ENCODE peak calls at places on chromosomes 13 and 19, in nine cellular contexts. C is activated T-cell treated with anti-CD3 and anti-CD28 coated beads for 4 hours; K is A172; S is activated CD8-positive, alpha-beta memory T cell treated with anti-CD3 and anti-CD28 coated beads, Interleukin-2, amount 50 U/mL, for 4 hours; T is stimulated activated CD4-positive, alpha-beta T cell treated with anti-CD3 and anti-CD28 coated beads, Interleukin-4, amount 100 ng/mL, for 1 hour; B is AG04450; Y is CD4-positive, CD25-positive, alpha-beta regulatory T cell; Q is osteoblast; G is brain pericyte. A is an unnamed sample.

GRCh38 chr13:38888309-38888708 is 102.3 kb downstream of the STOML3 start:
- DNase-seq in K (no peak), B (no peak), T (no peak), G (no peak), Q (no peak), C (no peak), Y (no peak), S (no peak), A (no peak)

GRCh38 chr13:64928704-64929499 is 2301.2 kb downstream of the PCDH9 start:
- DNase-seq in Q (no peak), C (no peak), T (no peak), K (peak; percentile 75), B (peak; percentile 27), S (no peak), G (no peak), Y (no peak), A (no peak)

GRCh38 chr19:2207008-2207407 is 29.1 kb downstream of the PLEKHJ1 start:
- DNase-seq in T (no peak), S (no peak), G (no peak), K (no peak), B (no peak), Q (no peak), C (no peak), Y (no peak), A (no peak)

GRCh38 chr19:10961073-10961762 is 388 bp downstream of the SMARCA4 start:
- DNase-seq in K (no peak), Y (no peak), T (no peak), G (no peak), B (no peak), C (no peak), S (no peak), Q (peak; percentile 82), A (peak; percentile 55)

GRCh38 chr13:92976657-92977056 is 249.9 kb upstream of the GPC6 start:
- DNase-seq in C (no peak), T (no peak), B (no peak), Q (no peak), Y (no peak), G (no peak), S (no peak), K (no peak), A (no peak)

GRCh38 chr19:1862068-1862423 is 1.3 kb downstream of the KLF16 start:
- DNase-seq in Q (peak; percentile 95), T (no peak), G (no peak), B (no peak), C (no peak), S (no peak), K (no peak), Y (no peak), A (peak; percentile 54)

GRCh38 chr13:79807554-79807953 is 326.6 kb downstream of the NDFIP2 start:
- DNase-seq in K (no peak), G (no peak), C (no peak), Y (no peak), S (no peak), B (no peak), Q (no peak), T (no peak), A (no peak)

GRCh38 chr13:40432018-40432978 is 234.1 kb downstream of the FOXO1 start:
- DNase-seq in T (no peak), G (no peak), S (no peak), K (no peak), Y (no peak), C (no peak), B (no peak), Q (no peak), A (no peak)

GRCh38 chr19:18425515-18426415 is 6.6 kb downstream of the SSBP4 start:
- DNase-seq in T (no peak), Q (peak; percentile 100), S (no peak), Y (no peak), C (no peak), B (no peak), K (peak; percentile 76), G (no peak), A (peak; percentile 59)

GRCh38 chr19:44653977-44654784 is 10.5 kb downstream of the PVR start:
- DNase-seq in B (no peak), C (peak; percentile 56), Q (no peak), S (peak; percentile 62), Y (peak; percentile 35), K (peak; percentile 73), T (peak; percentile 69), G (no peak), A (peak; percentile 85)

GRCh38 chr13:64855506-64855905 is 2374.6 kb downstream of the PCDH9 start:
- DNase-seq in T (no peak), K (peak; percentile 0), Q (no peak), S (no peak), B (no peak), Y (no peak), C (no peak), G (peak; percentile 2), A (no peak)

GRCh38 chr19:5051619-5052018 is 82.7 kb downstream of the KDM4B start:
- DNase-seq in K (no peak), T (no peak), C (no peak), S (no peak), G (no peak), Y (no peak), Q (no peak), B (no peak), A (no peak)

GRCh38 chr13:40389081-40389641 is 277.3 kb downstream of the FOXO1 start:
- DNase-seq in C (peak; percentile 26), K (no peak), S (peak; percentile 41), G (no peak), Y (peak; percentile 12), B (no peak), Q (no peak), T (peak; percentile 30), A (no peak)

GRCh38 chr19:38743394-38744297 is 628 bp downstream of the CAPN12 start:
- DNase-seq in S (no peak), Y (no peak), K (no peak), T (no peak), G (no peak), B (no peak), C (no peak), Q (peak; percentile 60), A (no peak)

GRCh38 chr19:35120492-35120891 is 4.9 kb downstream of the FXYD3 start:
- DNase-seq in G (no peak), C (no peak), T (no peak), S (no peak), B (no peak), Q (peak; percentile 96), K (peak; percentile 76), Y (no peak), A (no peak)

GRCh38 chr19:10677796-10678195 is 23.4 kb upstream of the QTRT1 start:
- DNase-seq in Y (no peak), B (no peak), T (no peak), S (no peak), K (no peak), C (no peak), Q (peak; percentile 43), G (no peak), A (no peak)

GRCh38 chr19:47330466-47330869 is 1.5 kb upstream of the C5AR2 start:
- DNase-seq in Q (peak; percentile 89), C (no peak), Y (no peak), S (no peak), B (peak; percentile 30), K (no peak), G (peak; percentile 57), T (no peak), A (no peak)

GRCh38 chr13:110023729-110024645 is 237.6 kb upstream of the IRS2 start:
- DNase-seq in T (no peak), S (no peak), B (no peak), K (no peak), Y (no peak), G (peak; percentile 21), C (no peak), Q (peak; percentile 49), A (no peak)

GRCh38 chr19:1531587-1531986 is 7.7 kb downstream of the PLK5 start:
- DNase-seq in Q (peak; percentile 81), K (no peak), C (no peak), Y (no peak), B (no peak), G (no peak), S (no peak), T (no peak), A (no peak)

GRCh38 chr19:2179095-2179494 is 15.4 kb downstream of the DOT1L start:
- DNase-seq in K (no peak), Y (no peak), T (no peak), G (no peak), B (no peak), Q (peak; percentile 37), S (no peak), C (no peak), A (no peak)

GRCh38 chr13:89673789-89674311 is 1673.6 kb upstream of the MIR17HG start:
- DNase-seq in S (no peak), K (no peak), Y (no peak), B (no peak), Q (no peak), T (no peak), C (no peak), G (no peak), A (no peak)

GRCh38 chr13:40406405-40407138 is 259.9 kb downstream of the FOXO1 start:
- DNase-seq in Y (no peak), S (no peak), B (peak; percentile 30), G (no peak), Q (peak; percentile 52), C (no peak), T (no peak), K (peak; percentile 84), A (no peak)

GRCh38 chr13:52847322-52847681 is 1.1 kb downstream of the PCDH8 start:
- DNase-seq in T (no peak), S (no peak), Y (no peak), Q (no peak), G (no peak), C (no peak), B (no peak), K (no peak), A (no peak)

GRCh38 chr13:37014609-37015008 is 14.0 kb downstream of the EXOSC8 start:
- DNase-seq in G (no peak), Q (no peak), S (no peak), K (no peak), B (peak; percentile 6), C (no peak), T (no peak), Y (no peak), A (no peak)

GRCh38 chr19:54873990-54874389 is at the start of gene FCAR:
- DNase-seq in Q (no peak), S (no peak), K (no peak), G (no peak), T (no peak), B (no peak), Y (no peak), C (no peak), A (no peak)

GRCh38 chr13:62168891-62169290 is 753.2 kb upstream of the PCDH20 start:
- DNase-seq in K (no peak), C (no peak), G (no peak), Q (no peak), T (no peak), B (no peak), S (no peak), Y (no peak), A (no peak)

GRCh38 chr13:94031609-94032008 is 447.9 kb downstream of the DCT start:
- DNase-seq in Y (no peak), S (no peak), K (no peak), G (no peak), T (no peak), C (no peak), B (no peak), Q (no peak), A (no peak)

GRCh38 chr19:12065100-12065538 is 588 bp downstream of the ZNF844 start:
- DNase-seq in Q (peak; percentile 75), T (peak; percentile 17), Y (no peak), B (no peak), C (no peak), G (no peak), K (no peak), S (no peak), A (no peak)

A was measured in Peyer's patch.